ENCODE peak calls at places on chromosomes 11 and 22, in four cellular contexts. I is kidney tubule cell, A is body of pancreas, M is bronchial epithelial cell. Z is an unnamed sample.

GRCh38 chr22:50134481-50134880 is 36.0 kb upstream of the PANX2 start:
- DNase-seq in A (no peak), I (no peak), M (no peak), Z (no peak)

GRCh38 chr22:21069375-21069774 is 23.6 kb downstream of the LRRC74B start:
- DNase-seq in A (no peak), I (no peak), M (no peak), Z (no peak)

GRCh38 chr11:71171576-71171975 is 80.8 kb downstream of the SHANK2 start:
- DNase-seq in M (no peak), A (no peak), I (no peak), Z (no peak)

GRCh38 chr11:1304376-1304775 is 5.1 kb downstream of the TOLLIP start:
- DNase-seq in A (peak; percentile 83), M (peak; percentile 8), I (peak; percentile 70), Z (no peak)

GRCh38 chr11:71249301-71249700 is 3.1 kb downstream of the SHANK2 start:
- DNase-seq in A (no peak), M (no peak), I (no peak), Z (no peak)

GRCh38 chr11:86906198-86906597 is 49.0 kb downstream of the FZD4 start:
- DNase-seq in M (no peak), A (no peak), I (no peak), Z (no peak)

GRCh38 chr11:65479184-65480145 is 19.4 kb upstream of the MALAT1 start:
- DNase-seq in A (peak; percentile 84), I (peak; percentile 87), M (no peak), Z (peak; percentile 53)

GRCh38 chr11:28585007-28585406 is 476.8 kb downstream of the METTL15 start:
- DNase-seq in I (peak; percentile 80), M (peak; percentile 91), A (no peak), Z (peak; percentile 60)

GRCh38 chr11:79834015-79834414 is 393.2 kb upstream of the TENM4 start:
- DNase-seq in A (no peak), M (peak; percentile 73), I (no peak), Z (peak; percentile 39)

GRCh38 chr11:123653997-123654565 is 343 bp downstream of the SCN3B start:
- DNase-seq in M (peak; percentile 35), A (peak; percentile 43), I (peak; percentile 46), Z (peak; percentile 9)

GRCh38 chr11:71372693-71373657 is 75.2 kb downstream of the DHCR7 start:
- DNase-seq in A (no peak), M (peak; percentile 43), I (peak; percentile 43), Z (no peak)

GRCh38 chr22:20036535-20037392 is 15.9 kb downstream of the TANGO2 start:
- DNase-seq in A (no peak), M (no peak), I (no peak), Z (no peak)

GRCh38 chr11:128342511-128343133 is 244.7 kb downstream of the ETS1 start:
- DNase-seq in M (peak; percentile 93), A (peak; percentile 20), I (peak; percentile 78), Z (peak; percentile 28)

GRCh38 chr11:10387209-10388083 is 67.6 kb upstream of the AMPD3 start:
- DNase-seq in A (peak; percentile 33), M (no peak), I (no peak), Z (no peak)

GRCh38 chr22:19974935-19975706 is 33.5 kb upstream of the TXNRD2 start:
- DNase-seq in I (peak; percentile 55), A (no peak), M (peak; percentile 60), Z (peak; percentile 74)

GRCh38 chr11:6127881-6128280 is 20.4 kb downstream of the OR56B4 start:
- DNase-seq in A (no peak), I (peak; percentile 5), M (peak; percentile 56), Z (peak; percentile 32)

GRCh38 chr11:132744771-132745170 is 787.5 kb downstream of the OPCML start:
- DNase-seq in A (no peak), M (no peak), I (no peak), Z (peak; percentile 55)

GRCh38 chr11:120985718-120986569 is 38.0 kb upstream of the TBCEL start:
- DNase-seq in I (peak; percentile 54), M (peak; percentile 24), A (peak; percentile 61), Z (peak; percentile 15)

GRCh38 chr22:28963362-28963761 is 80.0 kb downstream of the ZNRF3 start:
- DNase-seq in M (no peak), A (no peak), I (no peak), Z (no peak)

GRCh38 chr22:48394787-48395620 is 1432.7 kb downstream of the BRD1 start:
- DNase-seq in M (no peak), I (no peak), A (no peak), Z (no peak)

GRCh38 chr11:102521121-102521520 is 9.4 kb downstream of the MMP7 start:
- DNase-seq in I (peak; percentile 75), M (no peak), A (no peak), Z (no peak)

GRCh38 chr11:2190670-2191471 is 19.3 kb upstream of the TH start:
- DNase-seq in I (no peak), A (no peak), M (no peak), Z (no peak)

GRCh38 chr22:23910496-23911190 is 16.5 kb downstream of the MIF start:
- DNase-seq in M (no peak), A (no peak), I (no peak), Z (no peak)

GRCh38 chr11:10824888-10825287 is 16.2 kb upstream of the EIF4G2 start:
- DNase-seq in A (no peak), I (no peak), M (no peak), Z (no peak)

GRCh38 chr22:40202225-40202944 is 24.7 kb downstream of the TNRC6B start:
- DNase-seq in A (no peak), M (no peak), I (no peak), Z (no peak)

GRCh38 chr11:73106347-73106746 is 35.8 kb downstream of the FCHSD2 start:
- DNase-seq in I (no peak), A (no peak), M (no peak), Z (no peak)

GRCh38 chr11:61978703-61979661 is 11.5 kb upstream of the FTH1 start:
- DNase-seq in I (no peak), M (no peak), A (no peak), Z (no peak)

GRCh38 chr11:68658661-68659060 is 25.7 kb upstream of the GAL start:
- DNase-seq in M (no peak), A (no peak), I (no peak), Z (no peak)

GRCh38 chr11:96246718-96247540 is 96.1 kb downstream of the MAML2 start:
- DNase-seq in I (peak; percentile 54), A (no peak), M (peak; percentile 67), Z (peak; percentile 53)

GRCh38 chr11:68340784-68341556 is 28.6 kb downstream of the LRP5 start:
- DNase-seq in I (no peak), A (no peak), M (peak; percentile 61), Z (no peak)

GRCh38 chr22:19663286-19663815 is 51.0 kb upstream of the SEPTIN5 start:
- DNase-seq in M (peak; percentile 30), I (peak; percentile 35), A (peak; percentile 75), Z (peak; percentile 9)

GRCh38 chr11:132718711-132719641 is 813.3 kb downstream of the OPCML start:
- DNase-seq in I (no peak), A (no peak), M (no peak), Z (no peak)

GRCh38 chr22:44191036-44191454 is 10.3 kb downstream of the PARVG start:
- DNase-seq in I (peak; percentile 28), A (no peak), M (peak; percentile 17), Z (no peak)

GRCh38 chr11:79264284-79264683 is 176.5 kb downstream of the TENM4 start:
- DNase-seq in M (no peak), I (no peak), A (no peak), Z (no peak)

GRCh38 chr11:58006940-58007339 is 16.7 kb upstream of the OR9Q1 start:
- DNase-seq in M (peak; percentile 67), A (no peak), I (peak; percentile 92), Z (peak; percentile 14)

GRCh38 chr22:36563001-36563400 is 34.0 kb upstream of the EIF3D start:
- DNase-seq in I (no peak), M (no peak), A (no peak), Z (no peak)

Z was measured in foreskin keratinocyte.